ENCODE peak calls at places on chromosomes 13 and 19, in ten cellular contexts. H is heart right ventricle, Z is lower leg skin, N is HL-60, V is activated B cell treated with CpG ODN at 0.5 μM for 24 hours, J is right lobe of liver, Q is upper lobe of left lung, X is tibial artery, S is retinal pigment epithelial cell, E is endothelial cell. O is an unnamed sample.

GRCh38 chr19:39709026-39709872 is 5.0 kb downstream of the LGALS14 start:
- DNase-seq in H (no peak), Z (no peak), N (no peak), V (no peak), J (no peak), Q (no peak), X (no peak), S (no peak), E (no peak), O (no peak)

GRCh38 chr19:15178629-15179308 is 22.0 kb downstream of the NOTCH3 start:
- DNase-seq in H (no peak), Z (no peak), N (no peak), V (no peak), J (no peak), Q (no peak), X (no peak), S (no peak), E (no peak), O (no peak)

GRCh38 chr13:22000191-22000590 is 329.3 kb downstream of the FGF9 start:
- DNase-seq in H (no peak), Z (no peak), N (no peak), V (no peak), J (no peak), Q (no peak), X (no peak), S (no peak), E (no peak), O (no peak)

GRCh38 chr19:42076375-42076944 is 494 bp downstream of the ZNF574 start:
- DNase-seq in H (peak), Z (peak), N (no peak), V (peak), J (no peak), Q (no peak), X (no peak), S (no peak), E (no peak), O (no peak)

GRCh38 chr19:35733180-35734125 is 8.8 kb downstream of the IGFLR1 start:
- DNase-seq in H (no peak), Z (no peak), N (no peak), V (no peak), J (no peak), Q (no peak), X (no peak), S (no peak), E (no peak), O (no peak)

GRCh38 chr13:76845367-76845766 is 40.8 kb downstream of the KCTD12 start:
- DNase-seq in H (no peak), Z (no peak), N (no peak), V (no peak), J (no peak), Q (no peak), X (no peak), S (no peak), E (no peak), O (no peak)

GRCh38 chr19:31304877-31305312 is 44.3 kb downstream of the TSHZ3 start:
- DNase-seq in H (no peak), Z (no peak), N (peak), V (no peak), J (no peak), Q (no peak), X (no peak), S (no peak), E (no peak), O (no peak)

GRCh38 chr19:16330368-16330801 is 5.8 kb downstream of the KLF2 start:
- DNase-seq in H (peak), Z (peak), N (peak), V (peak), J (peak), Q (peak), X (peak), S (peak), E (no peak), O (peak)

GRCh38 chr19:29268103-29268502 is 55.2 kb upstream of the UQCRFS1 start:
- DNase-seq in H (no peak), Z (no peak), N (no peak), V (no peak), J (no peak), Q (no peak), X (no peak), S (no peak), E (no peak), O (no peak)

GRCh38 chr19:35742121-35742724 is at the start of gene IGFLR1:
- DNase-seq in H (no peak), Z (no peak), N (peak), V (peak), J (no peak), Q (peak), X (no peak), S (no peak), E (no peak), O (peak)

GRCh38 chr13:35499131-35500051 is 22.9 kb upstream of the MAB21L1 start:
- DNase-seq in H (no peak), Z (no peak), N (no peak), V (no peak), J (no peak), Q (no peak), X (no peak), S (no peak), E (no peak), O (no peak)

GRCh38 chr19:20397292-20397691 is 168.3 kb downstream of the ZNF737 start:
- DNase-seq in H (no peak), Z (no peak), N (no peak), V (no peak), J (no peak), Q (no peak), X (no peak), S (no peak), E (no peak), O (no peak)

GRCh38 chr13:29532136-29532535 is 63.4 kb downstream of the SLC7A1 start:
- DNase-seq in H (no peak), Z (no peak), N (no peak), V (no peak), J (no peak), Q (no peak), X (no peak), S (no peak), E (no peak), O (no peak)

GRCh38 chr19:41354343-41354974 is 737 bp upstream of the TGFB1 start:
- DNase-seq in H (peak), Z (no peak), N (no peak), V (no peak), J (no peak), Q (no peak), X (no peak), S (no peak), E (no peak), O (no peak)

GRCh38 chr19:32339988-32340874 is 5.2 kb upstream of the ZNF507 start:
- DNase-seq in H (peak), Z (no peak), N (peak), V (peak), J (peak), Q (peak), X (peak), S (no peak), E (peak), O (peak)

GRCh38 chr19:3398114-3398899 is 31.9 kb downstream of the NFIC start:
- DNase-seq in H (peak), Z (peak), N (no peak), V (no peak), J (peak), Q (peak), X (peak), S (no peak), E (no peak), O (no peak)

GRCh38 chr19:4844348-4845179 is 13.1 kb upstream of the TICAM1 start:
- DNase-seq in H (peak), Z (no peak), N (no peak), V (no peak), J (no peak), Q (no peak), X (no peak), S (no peak), E (no peak), O (no peak)

GRCh38 chr19:10774893-10775292 is 57.0 kb downstream of the DNM2 start:
- DNase-seq in H (no peak), Z (no peak), N (no peak), V (no peak), J (no peak), Q (no peak), X (no peak), S (no peak), E (no peak), O (no peak)

GRCh38 chr19:12789098-12789903 is 2.0 kb upstream of the JUNB start:
- DNase-seq in H (no peak), Z (no peak), N (no peak), V (no peak), J (no peak), Q (no peak), X (no peak), S (no peak), E (no peak), O (no peak)

GRCh38 chr19:7606289-7606688 is 10.6 kb downstream of the CAMSAP3 start:
- DNase-seq in H (no peak), Z (no peak), N (no peak), V (no peak), J (no peak), Q (no peak), X (no peak), S (no peak), E (no peak), O (no peak)

GRCh38 chr13:102800145-102801041 is 1.5 kb downstream of the BIVM start:
- DNase-seq in H (peak), Z (peak), N (peak), V (peak), J (peak), Q (peak), X (peak), S (no peak), E (peak), O (peak)

GRCh38 chr19:35907377-35907745 is 734 bp downstream of the TYROBP start:
- DNase-seq in H (no peak), Z (no peak), N (no peak), V (no peak), J (no peak), Q (no peak), X (no peak), S (no peak), E (no peak), O (no peak)

GRCh38 chr19:19095691-19096090 is 31.9 kb downstream of the SLC25A42 start:
- DNase-seq in H (no peak), Z (no peak), N (no peak), V (no peak), J (no peak), Q (no peak), X (no peak), S (no peak), E (no peak), O (no peak)

GRCh38 chr13:22744688-22745452 is 435.9 kb upstream of the SGCG start:
- DNase-seq in H (no peak), Z (no peak), N (no peak), V (no peak), J (no peak), Q (no peak), X (no peak), S (no peak), E (no peak), O (no peak)

GRCh38 chr19:34181111-34181864 is 9.0 kb downstream of the LSM14A start:
- DNase-seq in H (no peak), Z (no peak), N (peak), V (no peak), J (no peak), Q (no peak), X (no peak), S (no peak), E (no peak), O (no peak)

DNA sequence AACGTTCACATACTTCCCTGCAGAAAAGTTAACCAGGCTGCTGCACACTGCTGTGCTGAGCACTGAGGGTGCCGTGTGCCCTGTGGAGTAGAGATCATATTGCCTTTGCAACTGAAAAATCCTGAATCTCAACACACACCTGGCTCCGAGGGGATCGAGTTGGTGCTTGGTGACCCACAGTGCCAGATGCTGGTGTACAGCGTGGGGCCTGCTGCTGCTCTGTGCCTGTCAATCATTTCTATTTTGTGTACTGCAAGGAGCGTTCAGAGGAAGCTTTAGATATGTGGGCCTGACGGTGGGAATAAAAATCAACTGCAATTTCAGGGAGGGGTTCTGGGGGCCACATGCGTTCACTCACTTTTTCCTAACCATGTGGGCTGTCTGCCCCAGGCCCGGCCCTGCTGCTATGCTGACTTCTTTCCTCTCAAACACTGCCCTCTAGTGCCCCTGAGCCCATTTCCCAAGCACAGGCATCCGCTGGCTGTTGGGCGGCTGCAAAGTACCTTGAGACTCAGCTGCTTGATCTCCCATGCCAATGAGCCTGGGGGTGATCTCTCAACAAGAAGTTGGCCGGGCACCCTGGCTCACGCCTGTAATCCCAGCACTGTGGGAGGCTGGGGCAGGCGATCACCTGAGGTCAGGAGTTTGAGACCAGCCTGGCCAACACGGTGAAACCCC is 9.7 kb upstream of the LENG8 start:
- DNase-seq in H (no peak), Z (no peak), N (peak), V (no peak), J (peak), Q (no peak), X (no peak), S (no peak), E (peak), O (no peak)
- TF ChIP-seq CTCF in H (peak), Z (no peak), N (peak), V (no peak), J (no peak), Q (no peak), X (no peak), S (peak), E (no peak), O (no peak)

DNA sequence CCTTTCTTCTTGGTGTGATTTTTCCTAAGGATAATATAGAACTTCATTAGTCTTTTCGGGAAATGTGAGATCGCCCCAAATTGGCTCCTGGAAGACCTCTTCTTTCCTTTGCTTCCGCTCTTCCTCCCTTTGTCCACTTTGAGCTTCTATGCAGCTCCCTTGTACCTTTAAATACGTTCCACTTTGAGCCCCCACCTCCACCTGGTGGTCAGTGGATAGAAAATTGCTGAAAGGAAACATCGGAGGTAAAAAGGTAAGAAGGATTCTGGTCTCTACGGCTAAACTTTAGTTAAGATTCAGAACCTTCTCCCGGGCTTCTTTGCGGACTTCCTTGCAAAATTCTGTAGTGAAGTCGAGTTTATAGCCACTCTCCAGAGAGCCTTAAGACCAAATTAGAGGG is 55.0 kb upstream of the TM9SF2 start:
- DNase-seq in H (no peak), Z (no peak), N (no peak), V (no peak), J (no peak), Q (no peak), X (no peak), S (no peak), E (no peak), O (no peak)
- TF ChIP-seq CTCF in H (no peak), Z (no peak), N (no peak), V (no peak), J (no peak), Q (no peak), X (no peak), S (peak), E (peak), O (no peak)

GRCh38 chr19:58095328-58095727 is 2.7 kb downstream of the ZSCAN18 start:
- DNase-seq in H (no peak), Z (no peak), N (no peak), V (no peak), J (no peak), Q (no peak), X (no peak), S (no peak), E (no peak), O (no peak)

GRCh38 chr19:58089846-58090245 is 8.2 kb downstream of the ZSCAN18 start:
- DNase-seq in H (no peak), Z (no peak), N (no peak), V (no peak), J (no peak), Q (no peak), X (no peak), S (no peak), E (no peak), O (no peak)

GRCh38 chr19:58088521-58089052 is 9.4 kb downstream of the ZSCAN18 start:
- DNase-seq in H (no peak), Z (no peak), N (no peak), V (no peak), J (no peak), Q (no peak), X (no peak), S (no peak), E (no peak), O (no peak)

GRCh38 chr19:58093071-58093470 is 5.0 kb downstream of the ZSCAN18 start:
- DNase-seq in H (no peak), Z (no peak), N (no peak), V (no peak), J (no peak), Q (no peak), X (no peak), S (no peak), E (no peak), O (no peak)

DNA sequence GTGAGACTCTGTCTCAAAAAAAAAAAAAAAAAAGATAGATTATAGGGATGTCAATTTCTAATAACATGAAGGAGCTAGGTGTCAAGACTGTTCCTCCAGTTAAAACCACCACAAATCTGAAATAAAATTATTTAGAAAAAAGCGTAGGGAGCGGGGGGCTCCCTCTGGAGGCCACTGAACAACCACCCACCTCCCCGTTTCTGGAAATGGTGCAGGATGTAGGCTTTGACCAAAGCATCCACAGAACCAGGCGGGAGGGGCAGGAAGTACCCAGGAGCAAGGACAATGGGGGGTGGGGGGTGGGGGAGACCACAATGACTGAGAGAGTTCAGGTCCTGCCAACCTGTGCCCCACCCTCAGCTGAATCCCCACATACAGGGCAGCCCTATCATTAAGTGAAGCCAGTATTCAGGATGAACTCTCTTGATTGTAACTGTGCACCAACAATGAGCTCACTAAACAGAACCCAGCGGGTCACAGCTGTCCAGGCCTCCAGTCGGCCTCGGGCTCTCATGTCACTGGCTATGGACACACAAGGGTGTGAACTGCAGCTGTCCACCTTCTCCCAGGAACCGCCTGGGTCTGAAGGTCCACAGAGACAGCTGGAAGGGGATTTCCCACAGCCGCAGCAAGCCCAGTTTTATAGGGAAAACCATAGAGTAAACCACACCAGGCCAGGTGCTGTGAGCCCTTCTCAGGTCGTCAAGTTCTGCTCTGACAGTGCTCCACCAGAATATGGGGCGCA is 6.6 kb downstream of the ZSCAN18 start:
- DNase-seq in H (no peak), Z (no peak), N (no peak), V (no peak), J (no peak), Q (no peak), X (no peak), S (no peak), E (no peak), O (no peak)
- TF ChIP-seq CTCF in H (no peak), Z (no peak), N (no peak), V (no peak), J (no peak), Q (no peak), X (no peak), S (no peak), E (no peak), O (no peak)

GRCh38 chr19:55692681-55693081 is 17.7 kb downstream of the EPN1 start:
- DNase-seq in H (no peak), Z (peak), N (no peak), V (no peak), J (no peak), Q (no peak), X (no peak), S (no peak), E (no peak), O (no peak)

GRCh38 chr19:55689366-55690108 is 14.5 kb downstream of the EPN1 start:
- DNase-seq in H (no peak), Z (no peak), N (no peak), V (no peak), J (no peak), Q (no peak), X (no peak), S (no peak), E (no peak), O (no peak)

GRCh38 chr19:55691561-55692481 is 16.8 kb downstream of the EPN1 start:
- DNase-seq in H (no peak), Z (peak), N (no peak), V (no peak), J (no peak), Q (no peak), X (no peak), S (no peak), E (no peak), O (no peak)

GRCh38 chr19:55690109-55690768 is 15.2 kb downstream of the EPN1 start:
- DNase-seq in H (no peak), Z (no peak), N (no peak), V (no peak), J (no peak), Q (no peak), X (no peak), S (no peak), E (no peak), O (no peak)

DNA sequence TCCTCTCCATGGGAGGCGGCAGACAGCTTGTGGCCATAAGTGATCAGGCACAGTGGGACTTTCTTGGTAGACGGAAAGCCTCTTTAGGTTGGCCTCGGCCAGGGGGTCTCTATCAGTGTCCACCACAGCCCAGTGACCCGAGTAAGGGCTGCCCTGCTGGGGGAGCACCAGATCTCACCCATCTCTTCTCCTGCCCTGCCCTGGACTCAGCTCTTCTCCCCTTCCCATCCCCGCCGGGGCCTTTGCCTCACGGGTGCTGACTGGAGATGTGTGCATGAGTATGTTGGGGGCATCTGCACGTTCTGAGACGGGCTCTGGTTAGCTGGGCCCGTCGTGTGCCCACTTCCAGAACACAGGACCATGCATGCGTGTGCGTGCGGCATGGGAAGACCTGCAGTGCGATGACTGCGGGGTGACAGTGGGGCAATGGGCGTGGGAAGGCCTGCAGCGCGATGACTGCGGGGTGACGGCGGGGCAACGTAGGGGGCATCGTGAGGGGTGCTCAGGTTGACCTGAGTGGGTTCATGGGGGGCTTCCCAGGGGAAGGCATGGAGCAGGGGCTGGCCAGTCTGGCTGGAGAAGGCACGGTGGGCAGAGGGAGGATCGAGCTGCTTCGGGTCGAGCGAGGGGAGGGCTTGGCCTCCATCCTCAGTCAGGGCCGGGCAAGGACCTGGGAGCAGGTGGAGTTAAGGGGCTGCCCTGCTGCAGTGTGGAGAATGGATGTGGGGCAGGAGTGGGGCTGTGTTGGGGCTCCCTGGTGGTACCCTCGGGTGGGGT is 15.9 kb downstream of the EPN1 start:
- DNase-seq in H (no peak), Z (peak), N (no peak), V (no peak), J (no peak), Q (no peak), X (no peak), S (no peak), E (no peak), O (no peak)
- TF ChIP-seq CTCF in H (no peak), Z (no peak), N (no peak), V (no peak), J (no peak), Q (no peak), X (no peak), S (no peak), E (no peak), O (no peak)

O was measured in natural killer cell.